ENCODE peak calls at places on chromosomes 4 and X, in four cellular contexts. One of them, this sample, is unnamed.

GRCh38 chrX:75131973-75132627 is 24.0 kb downstream of the ABCB7 start:
- DNase-seq in kidney epithelial cell: no peak
- DNase-seq in astrocyte of the spinal cord: no peak
- DNase-seq in BJ: no peak
- DNase-seq in this sample: no peak

GRCh38 chr4:121049072-121049599 is 23.2 kb downstream of the NDNF start:
- DNase-seq in BJ: no peak
- DNase-seq in astrocyte of the spinal cord: no peak
- DNase-seq in kidney epithelial cell: no peak
- DNase-seq in this sample: no peak

GRCh38 chr4:57078685-57079521 is 31.3 kb downstream of the IGFBP7 start:
- DNase-seq in astrocyte of the spinal cord: peak; percentile 85
- DNase-seq in kidney epithelial cell: peak; percentile 91
- DNase-seq in BJ: no peak
- DNase-seq in this sample: no peak

GRCh38 chrX:126552313-126553022 is at the start of gene DCAF12L1:
- DNase-seq in astrocyte of the spinal cord: no peak
- DNase-seq in kidney epithelial cell: no peak
- DNase-seq in BJ: no peak
- DNase-seq in this sample: no peak

GRCh38 chrX:7586126-7586525 is 256.8 kb upstream of the VCX start:
- DNase-seq in astrocyte of the spinal cord: peak; percentile 17
- DNase-seq in BJ: no peak
- DNase-seq in kidney epithelial cell: no peak
- DNase-seq in this sample: peak; percentile 28

GRCh38 chr4:86359944-86360478 is at the start of gene MAPK10:
- DNase-seq in kidney epithelial cell: peak; percentile 80
- DNase-seq in BJ: peak; percentile 21
- DNase-seq in astrocyte of the spinal cord: peak; percentile 87
- DNase-seq in this sample: peak; percentile 25

GRCh38 chr4:3462790-3463415 is at the start of gene DOK7:
- DNase-seq in astrocyte of the spinal cord: no peak
- DNase-seq in kidney epithelial cell: no peak
- DNase-seq in BJ: no peak
- DNase-seq in this sample: no peak

GRCh38 chrX:17983389-17983788 is 122.3 kb upstream of the RAI2 start:
- DNase-seq in astrocyte of the spinal cord: no peak
- DNase-seq in BJ: no peak
- DNase-seq in kidney epithelial cell: no peak
- DNase-seq in this sample: no peak

GRCh38 chrX:121405826-121406225 is 358.4 kb downstream of the GLUD2 start:
- DNase-seq in BJ: no peak
- DNase-seq in kidney epithelial cell: no peak
- DNase-seq in astrocyte of the spinal cord: no peak
- DNase-seq in this sample: no peak

GRCh38 chr4:100828986-100829685 is 311.3 kb upstream of the EMCN start:
- DNase-seq in BJ: no peak
- DNase-seq in kidney epithelial cell: no peak
- DNase-seq in astrocyte of the spinal cord: peak; percentile 13
- DNase-seq in this sample: peak; percentile 8

GRCh38 chrX:39582091-39582490 is 515.7 kb downstream of the BCOR start:
- DNase-seq in kidney epithelial cell: peak; percentile 44
- DNase-seq in BJ: no peak
- DNase-seq in astrocyte of the spinal cord: no peak
- DNase-seq in this sample: no peak

GRCh38 chrX:11756354-11757318 is 1.4 kb upstream of the MSL3 start:
- DNase-seq in BJ: no peak
- DNase-seq in astrocyte of the spinal cord: peak; percentile 1
- DNase-seq in kidney epithelial cell: no peak
- DNase-seq in this sample: peak; percentile 41

GRCh38 chr4:124111922-124112321 is 600.6 kb downstream of the ANKRD50 start:
- DNase-seq in BJ: peak; percentile 24
- DNase-seq in astrocyte of the spinal cord: peak; percentile 89
- DNase-seq in kidney epithelial cell: peak; percentile 37
- DNase-seq in this sample: peak; percentile 61

GRCh38 chr4:23500876-23501275 is 389.0 kb downstream of the PPARGC1A start:
- DNase-seq in BJ: no peak
- DNase-seq in kidney epithelial cell: no peak
- DNase-seq in astrocyte of the spinal cord: no peak
- DNase-seq in this sample: no peak

GRCh38 chr4:76194325-76194724 is 19.3 kb downstream of the SCARB2 start:
- DNase-seq in BJ: peak; percentile 86
- DNase-seq in astrocyte of the spinal cord: peak; percentile 68
- DNase-seq in kidney epithelial cell: no peak
- DNase-seq in this sample: peak; percentile 95

GRCh38 chr4:19309365-19309764 is 942.3 kb upstream of the SLIT2 start:
- DNase-seq in BJ: no peak
- DNase-seq in kidney epithelial cell: no peak
- DNase-seq in astrocyte of the spinal cord: peak; percentile 74
- DNase-seq in this sample: peak; percentile 68

GRCh38 chr4:94905511-94905910 is 147.8 kb downstream of the BMPR1B start:
- DNase-seq in BJ: no peak
- DNase-seq in astrocyte of the spinal cord: no peak
- DNase-seq in kidney epithelial cell: no peak
- DNase-seq in this sample: no peak

GRCh38 chrX:85244411-85245210 is 820 bp downstream of the ZNF711 start:
- DNase-seq in kidney epithelial cell: no peak
- DNase-seq in BJ: no peak
- DNase-seq in astrocyte of the spinal cord: peak; percentile 29
- DNase-seq in this sample: no peak

GRCh38 chr4:108556588-108557200 is 63.7 kb upstream of the RPL34 start:
- DNase-seq in kidney epithelial cell: no peak
- DNase-seq in astrocyte of the spinal cord: no peak
- DNase-seq in BJ: no peak
- DNase-seq in this sample: no peak

GRCh38 chr4:81504685-81505598 is 33.2 kb upstream of the RASGEF1B start:
- DNase-seq in kidney epithelial cell: no peak
- DNase-seq in astrocyte of the spinal cord: no peak
- DNase-seq in BJ: no peak
- DNase-seq in this sample: no peak

GRCh38 chr4:155529197-155529596 is 137.5 kb upstream of the GUCY1A1 start:
- DNase-seq in kidney epithelial cell: no peak
- DNase-seq in astrocyte of the spinal cord: no peak
- DNase-seq in BJ: no peak
- DNase-seq in this sample: peak; percentile 5

GRCh38 chr4:20418865-20419451 is 167.3 kb downstream of the SLIT2 start:
- DNase-seq in astrocyte of the spinal cord: peak; percentile 74
- DNase-seq in BJ: peak; percentile 20
- DNase-seq in kidney epithelial cell: peak; percentile 45
- DNase-seq in this sample: peak; percentile 51

GRCh38 chr4:176498857-176499256 is 179.1 kb downstream of the SPCS3 start:
- DNase-seq in BJ: no peak
- DNase-seq in kidney epithelial cell: no peak
- DNase-seq in astrocyte of the spinal cord: peak; percentile 8
- DNase-seq in this sample: no peak

GRCh38 chr4:16667464-16667863 is 231.0 kb downstream of the LDB2 start:
- DNase-seq in astrocyte of the spinal cord: peak; percentile 80
- DNase-seq in kidney epithelial cell: no peak
- DNase-seq in BJ: peak; percentile 81
- DNase-seq in this sample: peak; percentile 87

GRCh38 chrX:64994131-64994798 is 18.0 kb upstream of the ZC4H2 start:
- DNase-seq in kidney epithelial cell: no peak
- DNase-seq in astrocyte of the spinal cord: no peak
- DNase-seq in BJ: no peak
- DNase-seq in this sample: no peak

GRCh38 chr4:125951275-125951887 is 636.6 kb downstream of the FAT4 start:
- DNase-seq in astrocyte of the spinal cord: peak; percentile 28
- DNase-seq in BJ: peak; percentile 76
- DNase-seq in kidney epithelial cell: no peak
- DNase-seq in this sample: peak; percentile 70

GRCh38 chr4:146472404-146472803 is 49.3 kb downstream of the SLC10A7 start:
- DNase-seq in astrocyte of the spinal cord: no peak
- DNase-seq in BJ: no peak
- DNase-seq in kidney epithelial cell: no peak
- DNase-seq in this sample: no peak

DNA sequence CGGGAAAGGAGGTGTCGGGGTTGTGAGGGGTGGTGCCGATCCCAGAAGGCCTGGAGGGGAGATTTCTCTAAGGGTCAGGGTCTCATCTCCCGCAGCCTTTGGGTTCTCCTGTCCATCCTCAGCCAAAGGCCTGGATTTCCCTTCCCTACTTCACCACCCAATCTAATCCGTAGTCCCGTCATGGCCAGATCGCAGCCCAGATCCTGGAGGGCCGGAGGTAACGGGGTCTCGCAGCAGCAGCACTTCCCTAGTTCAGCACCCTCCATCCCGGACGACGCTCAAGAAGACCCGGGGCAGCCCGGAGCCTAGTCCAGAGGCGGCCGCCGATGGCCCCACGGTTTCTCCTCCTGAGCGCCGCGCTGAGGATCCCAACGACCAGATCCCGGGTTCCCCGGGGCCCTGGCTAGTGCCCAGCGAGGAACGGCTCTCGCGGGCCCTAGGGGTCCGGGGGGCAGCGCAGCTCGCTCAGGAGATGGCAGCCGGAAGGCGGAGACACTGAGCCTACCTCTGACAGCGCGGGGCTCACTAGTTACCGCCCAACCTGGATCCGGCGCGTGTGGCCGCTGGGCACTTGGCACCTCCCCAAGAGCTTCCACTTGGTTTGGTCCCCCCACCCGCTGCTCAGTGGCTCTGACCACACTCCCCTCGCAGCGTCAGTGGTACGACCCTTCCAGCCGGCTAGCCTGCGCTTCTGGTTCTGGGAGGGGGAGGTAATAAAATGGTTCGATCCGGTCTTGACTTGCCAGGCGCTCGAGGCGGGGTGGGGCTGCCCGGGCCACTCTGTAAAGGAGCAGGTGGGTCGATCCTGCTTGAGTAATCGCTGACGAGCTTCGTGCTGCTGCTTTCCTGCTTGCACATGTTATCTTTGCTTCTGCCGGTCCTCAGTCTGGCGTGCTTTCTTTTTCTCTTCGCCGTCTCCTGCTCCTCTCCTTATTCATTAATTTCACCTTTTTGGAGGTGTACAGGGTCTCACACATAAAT is 3.6 kb downstream of the MAGIX start:
- DNase-seq in BJ: no peak
- DNase-seq in astrocyte of the spinal cord: peak; percentile 77
- DNase-seq in kidney epithelial cell: no peak
- DNase-seq in this sample: peak; percentile 51
- TF ChIP-seq CTCF in BJ: peak; percentile 21
- TF ChIP-seq CTCF in astrocyte of the spinal cord: peak; percentile 12
- TF ChIP-seq CTCF in kidney epithelial cell: peak; percentile 49
- TF ChIP-seq CTCF in this sample: no peak

GRCh38 chrX:45822124-45822523 is 621.4 kb upstream of the DIPK2B start:
- DNase-seq in kidney epithelial cell: no peak
- DNase-seq in astrocyte of the spinal cord: no peak
- DNase-seq in BJ: no peak
- DNase-seq in this sample: no peak

GRCh38 chrX:45830343-45830742 is 629.7 kb upstream of the DIPK2B start:
- DNase-seq in astrocyte of the spinal cord: no peak
- DNase-seq in kidney epithelial cell: no peak
- DNase-seq in BJ: no peak
- DNase-seq in this sample: no peak

GRCh38 chrX:45818913-45819312 is 618.2 kb upstream of the DIPK2B start:
- DNase-seq in kidney epithelial cell: no peak
- DNase-seq in astrocyte of the spinal cord: no peak
- DNase-seq in BJ: no peak
- DNase-seq in this sample: no peak

DNA sequence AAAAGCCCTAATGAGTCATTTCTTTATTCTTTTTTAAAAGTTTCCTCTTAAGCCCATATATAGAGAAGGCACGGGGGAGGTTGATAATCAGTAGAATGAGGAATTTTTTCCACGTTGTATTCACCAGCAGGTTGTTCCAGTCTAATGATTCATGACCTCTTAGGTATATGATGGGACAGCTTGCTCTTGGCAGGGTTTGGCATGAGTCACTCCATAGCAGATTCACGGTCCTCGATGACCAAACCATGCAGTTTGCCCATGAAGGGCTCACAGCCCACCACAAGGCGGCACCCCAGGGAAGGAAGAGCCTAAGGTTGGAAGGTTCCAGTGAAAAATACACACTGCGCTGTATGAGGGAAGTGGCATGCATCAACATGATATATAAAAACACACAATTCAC is 623.8 kb upstream of the DIPK2B start:
- DNase-seq in BJ: no peak
- DNase-seq in kidney epithelial cell: peak; percentile 89
- DNase-seq in astrocyte of the spinal cord: peak; percentile 92
- DNase-seq in this sample: peak; percentile 94
- TF ChIP-seq CTCF in BJ: peak; percentile 73
- TF ChIP-seq CTCF in kidney epithelial cell: peak; percentile 80
- TF ChIP-seq CTCF in astrocyte of the spinal cord: peak; percentile 80
- TF ChIP-seq CTCF in this sample: peak; percentile 84

GRCh38 chr4:168553714-168554370 is 57.0 kb downstream of the PALLD start:
- DNase-seq in BJ: no peak
- DNase-seq in astrocyte of the spinal cord: no peak
- DNase-seq in kidney epithelial cell: no peak
- DNase-seq in this sample: no peak

GRCh38 chr4:168550071-168550766 is 53.4 kb downstream of the PALLD start:
- DNase-seq in kidney epithelial cell: no peak
- DNase-seq in astrocyte of the spinal cord: peak; percentile 66
- DNase-seq in BJ: no peak
- DNase-seq in this sample: peak; percentile 57

GRCh38 chr4:168551211-168551610 is 54.4 kb downstream of the PALLD start:
- DNase-seq in BJ: peak; percentile 78
- DNase-seq in kidney epithelial cell: no peak
- DNase-seq in astrocyte of the spinal cord: peak; percentile 85
- DNase-seq in this sample: peak; percentile 89

GRCh38 chr4:168549145-168549544 is 52.3 kb downstream of the PALLD start:
- DNase-seq in kidney epithelial cell: no peak
- DNase-seq in BJ: no peak
- DNase-seq in astrocyte of the spinal cord: no peak
- DNase-seq in this sample: no peak

DNA sequence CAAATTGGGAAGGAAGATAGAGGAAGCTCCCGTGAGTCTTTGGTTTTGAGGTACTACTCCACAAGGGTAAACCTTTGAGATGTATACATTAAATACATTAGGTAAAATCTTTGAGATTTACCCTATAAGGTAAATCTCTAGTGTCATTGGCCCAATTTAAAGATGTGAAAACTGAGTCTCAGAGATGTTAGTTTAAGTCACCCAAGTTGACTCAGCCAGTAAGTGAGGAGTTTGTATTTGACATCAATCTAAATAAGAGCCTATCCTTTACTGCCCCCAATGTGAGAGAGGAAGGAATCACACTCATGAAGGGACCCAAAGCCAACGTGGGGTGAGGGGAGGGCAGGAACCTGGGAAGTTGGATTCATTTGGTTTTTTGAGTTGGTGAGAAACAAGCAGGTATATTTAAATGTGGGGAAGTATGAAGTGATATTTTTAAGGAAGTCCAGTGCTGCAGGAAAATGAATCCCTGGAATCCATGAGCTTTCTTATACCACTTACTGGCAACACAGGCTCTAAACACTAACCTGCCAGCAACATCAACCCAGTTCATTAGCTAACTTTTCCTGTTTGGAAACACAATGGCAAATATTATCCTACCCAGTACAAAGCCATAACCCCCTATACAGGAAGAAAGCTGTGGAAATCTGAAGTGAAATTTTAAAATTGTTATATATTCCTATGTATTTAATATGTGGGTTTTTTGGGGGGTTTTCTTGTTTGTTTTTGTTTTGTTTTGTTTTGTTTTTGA is 55.3 kb downstream of the PALLD start:
- DNase-seq in kidney epithelial cell: no peak
- DNase-seq in astrocyte of the spinal cord: no peak
- DNase-seq in BJ: no peak
- DNase-seq in this sample: no peak
- TF ChIP-seq CTCF in kidney epithelial cell: no peak
- TF ChIP-seq CTCF in astrocyte of the spinal cord: no peak
- TF ChIP-seq CTCF in BJ: no peak
- TF ChIP-seq CTCF in this sample: peak; percentile 33

GRCh38 chr4:114378306-114378903 is 220.2 kb upstream of the UGT8 start:
- DNase-seq in BJ: no peak
- DNase-seq in kidney epithelial cell: no peak
- DNase-seq in astrocyte of the spinal cord: peak; percentile 58
- DNase-seq in this sample: peak; percentile 52
- TF ChIP-seq CTCF in BJ: peak; percentile 63
- TF ChIP-seq CTCF in kidney epithelial cell: peak; percentile 61
- TF ChIP-seq CTCF in astrocyte of the spinal cord: peak; percentile 72
- TF ChIP-seq CTCF in this sample: peak; percentile 77